ENCODE peak calls at places on chromosomes 12 and 14, in nine cellular contexts. One of them, this sample, is unnamed.

GRCh38 chr12:46661161-46661845 is 164.5 kb downstream of the SLC38A4 start:
- DNase-seq in stomach: no peak
- DNase-seq in ovary: no peak
- DNase-seq in transverse colon: no peak
- DNase-seq in SK-N-SH: peak; percentile 39
- DNase-seq in tibial nerve: peak; percentile 73
- DNase-seq in upper lobe of left lung: no peak
- DNase-seq in sigmoid colon: no peak
- DNase-seq in A549: peak; percentile 90
- DNase-seq in this sample: no peak

GRCh38 chr12:104154806-104155205 is 16.8 kb upstream of the NFYB start:
- DNase-seq in A549: no peak
- DNase-seq in upper lobe of left lung: no peak
- DNase-seq in ovary: no peak
- DNase-seq in sigmoid colon: no peak
- DNase-seq in stomach: no peak
- DNase-seq in tibial nerve: no peak
- DNase-seq in SK-N-SH: no peak
- DNase-seq in transverse colon: no peak
- DNase-seq in this sample: no peak

GRCh38 chr12:19223695-19224094 is 94.2 kb downstream of the PLEKHA5 start:
- DNase-seq in stomach: no peak
- DNase-seq in tibial nerve: no peak
- DNase-seq in transverse colon: no peak
- DNase-seq in ovary: no peak
- DNase-seq in sigmoid colon: no peak
- DNase-seq in SK-N-SH: no peak
- DNase-seq in upper lobe of left lung: no peak
- DNase-seq in A549: no peak
- DNase-seq in this sample: no peak

GRCh38 chr14:99138999-99139865 is 132.8 kb downstream of the BCL11B start:
- DNase-seq in A549: no peak
- DNase-seq in transverse colon: no peak
- DNase-seq in upper lobe of left lung: no peak
- DNase-seq in ovary: no peak
- DNase-seq in sigmoid colon: peak; percentile 42
- DNase-seq in SK-N-SH: no peak
- DNase-seq in tibial nerve: no peak
- DNase-seq in stomach: peak; percentile 17
- DNase-seq in this sample: peak; percentile 61

GRCh38 chr12:125652689-125653088 is 587.5 kb downstream of the AACS start:
- DNase-seq in SK-N-SH: no peak
- DNase-seq in transverse colon: no peak
- DNase-seq in stomach: no peak
- DNase-seq in sigmoid colon: no peak
- DNase-seq in ovary: no peak
- DNase-seq in tibial nerve: no peak
- DNase-seq in upper lobe of left lung: no peak
- DNase-seq in A549: no peak
- DNase-seq in this sample: no peak

GRCh38 chr14:67331368-67332125 is 28.1 kb downstream of the ATP6V1D start:
- DNase-seq in upper lobe of left lung: no peak
- DNase-seq in A549: no peak
- DNase-seq in transverse colon: no peak
- DNase-seq in SK-N-SH: no peak
- DNase-seq in tibial nerve: no peak
- DNase-seq in ovary: no peak
- DNase-seq in stomach: no peak
- DNase-seq in sigmoid colon: no peak
- DNase-seq in this sample: no peak

GRCh38 chr14:70018713-70019201 is 139.5 kb downstream of the SMOC1 start:
- DNase-seq in stomach: peak; percentile 75
- DNase-seq in tibial nerve: no peak
- DNase-seq in ovary: peak; percentile 46
- DNase-seq in SK-N-SH: no peak
- DNase-seq in sigmoid colon: no peak
- DNase-seq in transverse colon: peak; percentile 52
- DNase-seq in upper lobe of left lung: peak; percentile 65
- DNase-seq in A549: no peak
- DNase-seq in this sample: no peak

GRCh38 chr12:28958553-28959195 is 190.4 kb upstream of the FAR2 start:
- DNase-seq in SK-N-SH: no peak
- DNase-seq in ovary: no peak
- DNase-seq in tibial nerve: no peak
- DNase-seq in sigmoid colon: no peak
- DNase-seq in stomach: no peak
- DNase-seq in transverse colon: no peak
- DNase-seq in upper lobe of left lung: no peak
- DNase-seq in A549: no peak
- DNase-seq in this sample: no peak

GRCh38 chr14:91511014-91511466 is 930 bp upstream of the PPP4R3A start:
- DNase-seq in A549: peak; percentile 55
- DNase-seq in upper lobe of left lung: no peak
- DNase-seq in ovary: no peak
- DNase-seq in SK-N-SH: peak; percentile 40
- DNase-seq in tibial nerve: peak; percentile 25
- DNase-seq in sigmoid colon: no peak
- DNase-seq in transverse colon: no peak
- DNase-seq in stomach: no peak
- DNase-seq in this sample: no peak

GRCh38 chr12:99918003-99918402 is 66.7 kb downstream of the ANKS1B start:
- DNase-seq in A549: no peak
- DNase-seq in stomach: no peak
- DNase-seq in sigmoid colon: no peak
- DNase-seq in ovary: no peak
- DNase-seq in upper lobe of left lung: no peak
- DNase-seq in SK-N-SH: no peak
- DNase-seq in tibial nerve: peak; percentile 41
- DNase-seq in transverse colon: no peak
- DNase-seq in this sample: no peak

GRCh38 chr14:75499084-75499875 is 23.0 kb upstream of the BATF start:
- DNase-seq in ovary: no peak
- DNase-seq in SK-N-SH: no peak
- DNase-seq in transverse colon: no peak
- DNase-seq in upper lobe of left lung: no peak
- DNase-seq in stomach: no peak
- DNase-seq in A549: no peak
- DNase-seq in tibial nerve: no peak
- DNase-seq in sigmoid colon: no peak
- DNase-seq in this sample: no peak

GRCh38 chr12:103858953-103859601 is 18.0 kb upstream of the NT5DC3 start:
- DNase-seq in SK-N-SH: no peak
- DNase-seq in transverse colon: peak; percentile 81
- DNase-seq in A549: peak; percentile 93
- DNase-seq in tibial nerve: peak; percentile 18
- DNase-seq in upper lobe of left lung: no peak
- DNase-seq in sigmoid colon: peak; percentile 98
- DNase-seq in ovary: no peak
- DNase-seq in stomach: peak; percentile 42
- DNase-seq in this sample: no peak

GRCh38 chr14:78143489-78144145 is 26.6 kb upstream of the NRXN3 start:
- DNase-seq in stomach: no peak
- DNase-seq in ovary: no peak
- DNase-seq in tibial nerve: no peak
- DNase-seq in sigmoid colon: no peak
- DNase-seq in A549: peak; percentile 73
- DNase-seq in upper lobe of left lung: no peak
- DNase-seq in SK-N-SH: no peak
- DNase-seq in transverse colon: no peak
- DNase-seq in this sample: no peak
- TF ChIP-seq EP300 in stomach: no peak
- TF ChIP-seq EP300 in ovary: no peak
- TF ChIP-seq EP300 in tibial nerve: no peak
- TF ChIP-seq EP300 in sigmoid colon: no peak
- TF ChIP-seq EP300 in A549: no peak
- TF ChIP-seq EP300 in upper lobe of left lung: no peak
- TF ChIP-seq EP300 in SK-N-SH: no peak
- TF ChIP-seq EP300 in transverse colon: no peak
- TF ChIP-seq EP300 in this sample: no peak

DNA sequence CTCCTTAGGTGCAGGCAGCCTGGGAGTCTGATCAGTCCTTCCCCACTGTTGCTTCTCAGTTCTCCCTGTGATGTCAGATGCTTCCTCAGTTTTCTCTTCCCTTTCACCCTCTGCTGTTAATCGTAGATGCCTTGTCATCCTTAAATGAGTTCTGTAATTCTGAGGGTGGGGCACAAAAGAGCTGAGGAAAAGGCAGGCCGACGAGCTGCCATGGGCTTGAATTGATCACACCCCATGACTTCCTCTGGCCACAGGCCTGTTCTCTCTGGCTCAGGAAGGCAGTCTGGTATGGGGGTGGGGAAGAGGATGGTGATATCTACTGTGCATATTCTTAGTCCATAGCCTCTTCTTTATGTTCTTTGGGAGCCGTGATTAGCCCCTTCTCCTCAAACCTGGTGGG is 5.2 kb upstream of the AP1G2 start:
- DNase-seq in stomach: no peak
- DNase-seq in ovary: no peak
- DNase-seq in upper lobe of left lung: no peak
- DNase-seq in SK-N-SH: no peak
- DNase-seq in A549: no peak
- DNase-seq in tibial nerve: peak; percentile 38
- DNase-seq in transverse colon: no peak
- DNase-seq in sigmoid colon: peak; percentile 70
- DNase-seq in this sample: peak; percentile 51
- H3K4me1 ChIP-seq in stomach: peaks cover 40% of the 10 kb centered on the region
- H3K4me1 ChIP-seq in ovary: peaks cover 1% of the 10 kb centered on the region
- H3K4me1 ChIP-seq in upper lobe of left lung: peaks cover 34% of the 10 kb centered on the region
- H3K4me1 ChIP-seq in SK-N-SH: peaks cover 37% of the 10 kb centered on the region
- H3K4me1 ChIP-seq in A549: peaks cover 12% of the 10 kb centered on the region
- H3K4me1 ChIP-seq in tibial nerve: peaks cover 27% of the 10 kb centered on the region
- H3K4me1 ChIP-seq in transverse colon: peaks cover 25% of the 10 kb centered on the region
- H3K4me1 ChIP-seq in sigmoid colon: peaks cover 23% of the 10 kb centered on the region
- H3K4me1 ChIP-seq in this sample: peaks cover 49% of the 10 kb centered on the region

GRCh38 chr14:94775875-94776217 is 5.9 kb upstream of the GSC start:
- DNase-seq in tibial nerve: no peak
- DNase-seq in upper lobe of left lung: no peak
- DNase-seq in stomach: no peak
- DNase-seq in ovary: no peak
- DNase-seq in A549: no peak
- DNase-seq in sigmoid colon: no peak
- DNase-seq in SK-N-SH: no peak
- DNase-seq in transverse colon: no peak
- DNase-seq in this sample: no peak

GRCh38 chr14:94775082-94775874 is 5.4 kb upstream of the GSC start:
- DNase-seq in A549: no peak
- DNase-seq in tibial nerve: no peak
- DNase-seq in ovary: no peak
- DNase-seq in sigmoid colon: no peak
- DNase-seq in SK-N-SH: no peak
- DNase-seq in transverse colon: no peak
- DNase-seq in upper lobe of left lung: no peak
- DNase-seq in stomach: no peak
- DNase-seq in this sample: no peak

GRCh38 chr14:94773017-94773681 is 3.2 kb upstream of the GSC start:
- DNase-seq in tibial nerve: no peak
- DNase-seq in A549: no peak
- DNase-seq in stomach: no peak
- DNase-seq in SK-N-SH: no peak
- DNase-seq in ovary: no peak
- DNase-seq in transverse colon: no peak
- DNase-seq in sigmoid colon: no peak
- DNase-seq in upper lobe of left lung: peak; percentile 81
- DNase-seq in this sample: no peak

GRCh38 chr14:94771906-94772468 is 2.1 kb upstream of the GSC start:
- DNase-seq in A549: no peak
- DNase-seq in sigmoid colon: no peak
- DNase-seq in SK-N-SH: no peak
- DNase-seq in ovary: no peak
- DNase-seq in stomach: no peak
- DNase-seq in tibial nerve: no peak
- DNase-seq in upper lobe of left lung: no peak
- DNase-seq in transverse colon: no peak
- DNase-seq in this sample: no peak

GRCh38 chr14:94773682-94774211 is 3.8 kb upstream of the GSC start:
- DNase-seq in ovary: no peak
- DNase-seq in SK-N-SH: no peak
- DNase-seq in upper lobe of left lung: no peak
- DNase-seq in transverse colon: no peak
- DNase-seq in tibial nerve: no peak
- DNase-seq in A549: no peak
- DNase-seq in stomach: no peak
- DNase-seq in sigmoid colon: no peak
- DNase-seq in this sample: no peak
- H3K4me3 ChIP-seq in ovary: no peak overlapping the region
- H3K4me3 ChIP-seq in SK-N-SH: no peak overlapping the region
- H3K4me3 ChIP-seq in upper lobe of left lung: no peak overlapping the region
- H3K4me3 ChIP-seq in transverse colon: no peak overlapping the region
- H3K4me3 ChIP-seq in tibial nerve: no peak overlapping the region
- H3K4me3 ChIP-seq in A549: no peak overlapping the region
- H3K4me3 ChIP-seq in stomach: no peak overlapping the region
- H3K4me3 ChIP-seq in sigmoid colon: no peak overlapping the region
- H3K4me3 ChIP-seq in this sample: no peak overlapping the region

GRCh38 chr12:3656946-3657622 is 95.8 kb downstream of the CRACR2A start:
- DNase-seq in tibial nerve: no peak
- DNase-seq in SK-N-SH: no peak
- DNase-seq in sigmoid colon: no peak
- DNase-seq in transverse colon: no peak
- DNase-seq in upper lobe of left lung: peak; percentile 53
- DNase-seq in A549: no peak
- DNase-seq in stomach: no peak
- DNase-seq in ovary: no peak
- DNase-seq in this sample: no peak

GRCh38 chr12:3667485-3667884 is 85.4 kb downstream of the CRACR2A start:
- DNase-seq in stomach: no peak
- DNase-seq in tibial nerve: no peak
- DNase-seq in upper lobe of left lung: no peak
- DNase-seq in ovary: no peak
- DNase-seq in transverse colon: no peak
- DNase-seq in A549: peak; percentile 12
- DNase-seq in sigmoid colon: no peak
- DNase-seq in SK-N-SH: no peak
- DNase-seq in this sample: no peak

GRCh38 chr12:3658327-3659163 is 94.4 kb downstream of the CRACR2A start:
- DNase-seq in transverse colon: peak; percentile 42
- DNase-seq in A549: no peak
- DNase-seq in SK-N-SH: no peak
- DNase-seq in sigmoid colon: no peak
- DNase-seq in tibial nerve: no peak
- DNase-seq in ovary: peak; percentile 43
- DNase-seq in stomach: peak; percentile 33
- DNase-seq in upper lobe of left lung: no peak
- DNase-seq in this sample: no peak

GRCh38 chr12:3661028-3661427 is 91.9 kb downstream of the CRACR2A start:
- DNase-seq in upper lobe of left lung: no peak
- DNase-seq in SK-N-SH: no peak
- DNase-seq in A549: no peak
- DNase-seq in ovary: no peak
- DNase-seq in sigmoid colon: no peak
- DNase-seq in stomach: no peak
- DNase-seq in tibial nerve: no peak
- DNase-seq in transverse colon: no peak
- DNase-seq in this sample: no peak

DNA sequence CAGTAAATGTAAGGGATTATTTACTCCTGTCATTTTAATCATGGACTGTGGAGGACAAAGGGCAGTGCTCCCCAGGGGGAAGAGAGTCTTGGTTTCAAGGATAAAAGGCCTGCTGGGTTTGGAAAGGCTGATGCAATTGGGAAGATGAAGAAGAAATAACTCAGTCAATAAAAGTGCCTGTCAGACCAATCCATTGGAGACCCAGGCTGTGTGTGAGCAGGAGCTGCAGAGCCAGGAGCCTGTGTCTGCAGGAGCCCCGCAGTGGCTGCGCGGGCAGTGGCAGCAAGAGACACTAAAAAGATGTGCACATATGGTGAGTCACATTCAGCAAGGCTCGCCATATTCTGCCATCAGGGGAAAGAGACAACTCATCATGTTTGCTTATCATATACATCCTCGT is 90.4 kb downstream of the CRACR2A start:
- DNase-seq in ovary: no peak
- DNase-seq in A549: no peak
- DNase-seq in transverse colon: no peak
- DNase-seq in tibial nerve: no peak
- DNase-seq in stomach: no peak
- DNase-seq in upper lobe of left lung: peak; percentile 46
- DNase-seq in SK-N-SH: no peak
- DNase-seq in sigmoid colon: no peak
- DNase-seq in this sample: no peak
- TF ChIP-seq EP300 in ovary: no peak
- TF ChIP-seq EP300 in A549: no peak
- TF ChIP-seq EP300 in transverse colon: no peak
- TF ChIP-seq EP300 in tibial nerve: no peak
- TF ChIP-seq EP300 in stomach: no peak
- TF ChIP-seq EP300 in upper lobe of left lung: no peak
- TF ChIP-seq EP300 in SK-N-SH: no peak
- TF ChIP-seq EP300 in sigmoid colon: no peak
- TF ChIP-seq EP300 in this sample: no peak